ENCODE peak calls at places on chromosomes 2 and 18, in nine cellular contexts. Q, G, I, C, V, Z, S, R and D are unnamed samples.
A peak's percentile ranks its signal among the peaks of the same experiment; 100 is the strongest.

GRCh38 chr2:204228169-204228940 is 291.8 kb downstream of the ICOS start:
- DNase-seq in Q (no peak), G (no peak), I (no peak), C (no peak), V (no peak), Z (no peak), S (no peak), R (peak; percentile 17), D (no peak)

GRCh38 chr2:219643788-219644398 is 16.5 kb downstream of the SLC4A3 start:
- DNase-seq in Q (peak; percentile 41), G (no peak), I (no peak), C (no peak), V (no peak), Z (no peak), S (peak; percentile 59), R (no peak), D (no peak)

GRCh38 chr18:13612111-13612997 is 114.0 kb downstream of the FAM210A start:
- DNase-seq in Q (no peak), G (no peak), I (no peak), C (no peak), V (no peak), Z (peak; percentile 30), S (peak; percentile 57), R (no peak), D (no peak)

GRCh38 chr2:127108090-127108523 is 1.2 kb upstream of the BIN1 start:
- DNase-seq in Q (no peak), G (peak; percentile 69), I (no peak), C (no peak), V (peak; percentile 37), Z (no peak), S (peak; percentile 46), R (no peak), D (no peak)

GRCh38 chr2:213078686-213079085 is 72.7 kb downstream of the IKZF2 start:
- DNase-seq in Q (no peak), G (no peak), I (no peak), C (no peak), V (no peak), Z (no peak), S (no peak), R (no peak), D (no peak)

GRCh38 chr2:226011716-226012115 is 612.2 kb downstream of the NYAP2 start:
- DNase-seq in Q (no peak), G (no peak), I (no peak), C (no peak), V (no peak), Z (no peak), S (no peak), R (no peak), D (no peak)

GRCh38 chr2:163527381-163527780 is 208.4 kb downstream of the FIGN start:
- DNase-seq in Q (no peak), G (no peak), I (no peak), C (no peak), V (no peak), Z (no peak), S (no peak), R (no peak), D (no peak)

GRCh38 chr2:67289921-67290371 is 107.2 kb upstream of the ETAA1 start:
- DNase-seq in Q (no peak), G (no peak), I (no peak), C (no peak), V (no peak), Z (no peak), S (no peak), R (no peak), D (peak; percentile 60)

GRCh38 chr2:144479138-144479537 is 40.8 kb downstream of the ZEB2 start:
- DNase-seq in Q (no peak), G (no peak), I (no peak), C (no peak), V (no peak), Z (no peak), S (no peak), R (peak; percentile 57), D (no peak)

GRCh38 chr2:231904161-231904611 is 22.0 kb downstream of the NPPC start:
- DNase-seq in Q (no peak), G (no peak), I (no peak), C (no peak), V (no peak), Z (no peak), S (no peak), R (no peak), D (no peak)

GRCh38 chr2:8303322-8303832 is 378.5 kb upstream of the ID2 start:
- DNase-seq in Q (peak; percentile 61), G (no peak), I (no peak), C (peak; percentile 39), V (no peak), Z (peak; percentile 53), S (peak; percentile 85), R (no peak), D (no peak)

GRCh38 chr2:191045141-191045540 is 31.2 kb upstream of the STAT1 start:
- DNase-seq in Q (no peak), G (no peak), I (no peak), C (no peak), V (no peak), Z (no peak), S (no peak), R (no peak), D (no peak)

GRCh38 chr2:7929276-7929675 is 752.6 kb upstream of the ID2 start:
- DNase-seq in Q (no peak), G (no peak), I (no peak), C (no peak), V (no peak), Z (no peak), S (no peak), R (no peak), D (no peak)

GRCh38 chr2:198698230-198698629 is 759.5 kb downstream of the SATB2 start:
- DNase-seq in Q (no peak), G (no peak), I (no peak), C (no peak), V (no peak), Z (no peak), S (no peak), R (no peak), D (no peak)

GRCh38 chr2:198695879-198696278 is 761.9 kb downstream of the SATB2 start:
- DNase-seq in Q (no peak), G (no peak), I (no peak), C (no peak), V (no peak), Z (no peak), S (no peak), R (no peak), D (no peak)

GRCh38 chr2:198700330-198700729 is 757.4 kb downstream of the SATB2 start:
- DNase-seq in Q (no peak), G (no peak), I (no peak), C (no peak), V (no peak), Z (no peak), S (no peak), R (no peak), D (no peak)

GRCh38 chr2:198697218-198697617 is 760.5 kb downstream of the SATB2 start:
- DNase-seq in Q (no peak), G (no peak), I (peak; percentile 28), C (no peak), V (no peak), Z (no peak), S (no peak), R (no peak), D (no peak)

GRCh38 chr2:198697794-198698193 is 759.9 kb downstream of the SATB2 start:
- DNase-seq in Q (no peak), G (no peak), I (no peak), C (no peak), V (no peak), Z (no peak), S (no peak), R (no peak), D (no peak)
- H3K27ac ChIP-seq in Q (no peak overlapping the region), G (no peak overlapping the region), I (no peak overlapping the region), C (no peak overlapping the region), V (no peak overlapping the region), Z (no peak overlapping the region), S (no peak overlapping the region), R (no peak overlapping the region), D (no peak overlapping the region)

GRCh38 chr2:74632209-74632938 is 15.8 kb downstream of the M1AP start:
- DNase-seq in Q (no peak), G (no peak), I (peak; percentile 39), C (peak; percentile 48), V (no peak), Z (no peak), S (no peak), R (no peak), D (no peak)
- TF ChIP-seq CTCF in Q (no peak), G (no peak), I (no peak), C (no peak), V (no peak), Z (no peak), S (no peak), R (peak; percentile 12), D (no peak)

DNA sequence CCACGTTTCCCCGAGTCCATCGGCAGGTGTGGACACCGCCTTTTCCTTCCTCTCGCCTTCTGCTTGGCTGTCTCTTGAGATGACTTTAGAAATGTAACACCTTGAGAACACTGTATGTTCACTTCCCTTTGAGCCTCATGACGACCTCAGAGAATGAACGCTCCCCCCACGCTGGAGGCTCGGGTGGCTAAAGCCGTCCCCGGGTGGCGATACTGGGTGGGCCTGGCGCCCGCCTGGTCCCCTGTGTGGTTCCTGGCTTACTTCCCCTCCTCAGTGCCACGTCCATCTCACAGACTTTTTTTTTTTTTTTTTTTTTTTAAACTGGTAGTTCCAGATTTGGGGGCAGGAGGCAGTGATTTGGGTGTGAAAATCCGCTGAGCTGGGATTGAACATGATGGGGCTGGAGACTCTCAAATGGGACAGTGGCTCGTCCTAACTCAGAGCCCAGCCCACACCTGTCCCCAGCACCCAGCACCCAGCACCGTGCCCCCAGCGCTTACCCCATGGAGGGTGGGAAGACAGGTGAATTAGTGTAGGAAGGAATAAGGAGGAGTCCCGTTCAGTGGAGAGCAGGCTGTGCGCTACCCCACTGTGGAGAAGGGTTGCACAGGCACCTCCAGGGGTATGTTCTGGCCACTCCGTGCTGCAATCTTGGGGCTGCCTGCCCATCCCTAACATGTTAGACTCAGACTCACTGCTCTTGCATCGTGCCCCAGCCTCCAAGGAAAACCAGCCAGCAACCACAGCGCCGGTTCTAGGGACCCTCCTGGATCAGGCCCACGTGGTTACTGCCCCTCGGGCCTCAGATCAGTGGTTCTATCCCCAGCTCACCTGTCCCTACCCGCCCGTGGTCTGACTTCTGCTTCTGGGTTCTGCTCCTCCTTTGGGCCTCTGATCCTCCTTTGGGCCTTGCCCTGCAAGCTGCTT is 174.0 kb downstream of the ASB1 start:
- DNase-seq in Q (no peak), G (no peak), I (no peak), C (no peak), V (no peak), Z (no peak), S (no peak), R (no peak), D (no peak)
- H3K27ac ChIP-seq in Q (no peak overlapping the region), G (no peak overlapping the region), I (no peak overlapping the region), C (no peak overlapping the region), V (peak overlapping the region; percentile 92), Z (peak overlapping the region; percentile 82), S (peak overlapping the region; percentile 87), R (no peak overlapping the region), D (peak overlapping the region; percentile 93)

DNA sequence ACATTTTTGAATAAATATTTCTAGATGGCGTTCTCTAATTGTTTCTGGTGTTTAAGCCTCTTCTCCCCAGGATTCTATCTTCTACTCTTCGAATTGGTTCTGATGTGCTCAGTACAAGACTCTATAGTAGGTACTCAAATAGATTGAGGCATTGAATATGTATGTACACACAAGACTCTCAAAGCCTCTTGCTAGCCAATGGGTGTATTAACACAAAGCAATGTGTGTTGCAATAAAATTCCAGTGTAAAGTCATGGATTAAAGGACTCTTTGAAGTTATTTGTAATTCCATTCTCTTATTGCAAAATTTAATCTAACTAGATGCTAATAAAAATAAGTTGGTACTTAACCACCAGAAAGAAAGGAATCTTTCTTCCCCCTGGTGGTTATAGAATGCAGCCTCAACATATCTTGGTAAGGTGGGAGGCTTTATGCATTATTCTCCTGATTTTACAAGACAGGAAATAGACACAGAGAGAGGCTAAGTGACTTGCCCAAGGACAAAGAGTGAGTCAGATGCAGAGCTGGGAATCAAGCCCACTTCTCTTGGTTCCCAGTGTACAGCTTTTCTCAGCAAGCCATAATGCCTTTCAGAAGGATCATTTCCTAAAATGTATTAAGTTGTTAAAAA is 18.1 kb downstream of the LRP1B start:
- DNase-seq in Q (no peak), G (no peak), I (no peak), C (no peak), V (no peak), Z (no peak), S (no peak), R (no peak), D (peak; percentile 5)
- TF ChIP-seq CTCF in Q (no peak), G (no peak), I (peak; percentile 15), C (no peak), V (no peak), Z (peak; percentile 5), S (no peak), R (peak; percentile 30), D (no peak)